ENCODE peak calls at places on chromosomes 4 and X, in nine cellular contexts. H, I, R, E, U, P, B, T and Z are unnamed samples.

GRCh38 chrX:77733342-77733741 is 52.7 kb downstream of the ATRX start:
- DNase-seq in P (no peak), B (no peak), E (no peak), H (no peak), I (no peak), U (no peak), R (no peak), T (no peak), Z (no peak)

GRCh38 chrX:132716006-132716405 is 227.2 kb upstream of the MBNL3 start:
- DNase-seq in I (no peak), E (no peak), T (no peak), U (no peak), H (no peak), P (no peak), B (no peak), R (no peak), Z (no peak)

GRCh38 chr4:9931196-9931595 is 90.1 kb downstream of the SLC2A9 start:
- DNase-seq in B (no peak), T (no peak), P (no peak), I (no peak), H (no peak), U (no peak), E (no peak), R (no peak), Z (no peak)

GRCh38 chr4:60034371-60034770 is 1165.8 kb upstream of the ADGRL3 start:
- DNase-seq in T (no peak), B (no peak), E (no peak), H (no peak), R (no peak), I (no peak), P (no peak), U (no peak), Z (no peak)

GRCh38 chr4:61408163-61408562 is 208.0 kb downstream of the ADGRL3 start:
- DNase-seq in P (no peak), R (no peak), U (no peak), I (no peak), T (no peak), B (no peak), E (no peak), H (no peak), Z (no peak)

GRCh38 chrX:154006965-154007364 is 12.7 kb downstream of the IRAK1 start:
- DNase-seq in I (no peak), P (no peak), R (no peak), B (no peak), E (no peak), H (no peak), U (no peak), T (no peak), Z (no peak)

GRCh38 chr4:177242651-177243296 is 66.9 kb upstream of the NEIL3 start:
- DNase-seq in I (no peak), T (no peak), R (no peak), H (no peak), P (no peak), B (peak; percentile 7), E (no peak), U (no peak), Z (no peak)

GRCh38 chr4:11323771-11324170 is 104.9 kb downstream of the HS3ST1 start:
- DNase-seq in B (no peak), R (no peak), E (no peak), H (no peak), I (no peak), T (no peak), U (no peak), P (no peak), Z (no peak)

GRCh38 chr4:25330905-25331816 is 18.6 kb downstream of the ZCCHC4 start:
- DNase-seq in T (no peak), E (no peak), U (no peak), I (no peak), B (no peak), H (peak; percentile 31), P (no peak), R (no peak), Z (no peak)

GRCh38 chr4:125741825-125742452 is 427.2 kb downstream of the FAT4 start:
- DNase-seq in P (no peak), H (peak; percentile 2), I (no peak), B (peak; percentile 66), U (no peak), R (no peak), E (no peak), T (peak; percentile 30), Z (no peak)

GRCh38 chrX:16867947-16868346 is 2.2 kb downstream of the RBBP7 start:
- DNase-seq in B (no peak), E (no peak), U (no peak), T (no peak), P (no peak), R (no peak), I (no peak), H (no peak), Z (no peak)
- H3K4me3 ChIP-seq in B (no peak overlapping the region), E (no peak overlapping the region), U (no peak overlapping the region), T (peak overlapping the region; percentile 81), P (no peak overlapping the region), R (no peak overlapping the region), I (no peak overlapping the region), H (no peak overlapping the region), Z (no peak overlapping the region)

DNA sequence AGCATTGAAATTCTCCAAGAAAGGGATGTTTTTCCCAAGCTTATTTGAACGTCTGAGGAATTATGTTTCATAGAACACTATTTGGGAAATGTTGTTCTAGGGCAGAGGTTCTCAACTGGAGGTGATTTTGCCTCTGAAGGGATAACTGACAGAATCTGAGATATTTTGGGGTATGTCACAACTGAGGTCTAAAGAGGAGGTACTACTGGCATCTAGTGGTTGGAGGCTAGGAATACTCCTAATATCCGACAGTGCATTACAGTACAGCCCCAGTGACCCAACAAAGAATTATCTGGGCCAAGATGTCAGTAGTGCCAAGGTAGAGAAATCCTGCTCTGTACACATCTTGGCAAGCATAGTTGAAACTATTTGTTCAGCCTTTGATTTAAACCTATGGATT is 6.4 kb downstream of the HSPA4L start:
- DNase-seq in E (no peak), B (peak; percentile 12), P (no peak), T (peak; percentile 14), R (no peak), H (peak; percentile 32), I (no peak), U (no peak), Z (no peak)
- TF ChIP-seq CTCF in E (no peak), B (peak; percentile 40), P (peak; percentile 37), T (no peak), R (no peak), H (peak; percentile 3), I (no peak), U (no peak), Z (no peak)

GRCh38 chr4:20256381-20256881 is 4.7 kb downstream of the SLIT2 start:
- DNase-seq in B (no peak), T (no peak), I (peak; percentile 28), E (no peak), P (no peak), U (no peak), R (no peak), H (no peak), Z (no peak)
- H3K4me3 ChIP-seq in B (peak overlapping the region; percentile 79), T (no peak overlapping the region), I (peak overlapping the region; percentile 95), E (no peak overlapping the region), P (no peak overlapping the region), U (no peak overlapping the region), R (no peak overlapping the region), H (no peak overlapping the region), Z (peak overlapping the region; percentile 87)

GRCh38 chrX:1062351-1062750 is 150.1 kb downstream of the CRLF2 start:
- DNase-seq in E (no peak), H (no peak), R (no peak), I (no peak), P (no peak), T (no peak), B (no peak), U (no peak), Z (no peak)
- TF ChIP-seq CTCF in E (no peak), H (no peak), R (no peak), I (no peak), P (no peak), T (no peak), B (no peak), U (no peak), Z (no peak)

GRCh38 chr4:110633358-110634319 is 10.8 kb upstream of the PITX2 start:
- DNase-seq in T (no peak), I (no peak), E (no peak), B (no peak), P (no peak), R (no peak), H (no peak), U (no peak), Z (no peak)

GRCh38 chr4:110636231-110636676 is 13.4 kb upstream of the PITX2 start:
- DNase-seq in I (no peak), H (no peak), T (peak; percentile 11), U (no peak), B (no peak), P (no peak), R (no peak), E (no peak), Z (no peak)

GRCh38 chr4:110632506-110633357 is 9.9 kb upstream of the PITX2 start:
- DNase-seq in H (no peak), P (no peak), U (no peak), I (no peak), B (no peak), T (no peak), R (no peak), E (no peak), Z (no peak)

GRCh38 chr4:110635155-110635479 is 12.2 kb upstream of the PITX2 start:
- DNase-seq in P (no peak), I (no peak), B (no peak), T (no peak), H (no peak), U (no peak), E (no peak), R (no peak), Z (no peak)

DNA sequence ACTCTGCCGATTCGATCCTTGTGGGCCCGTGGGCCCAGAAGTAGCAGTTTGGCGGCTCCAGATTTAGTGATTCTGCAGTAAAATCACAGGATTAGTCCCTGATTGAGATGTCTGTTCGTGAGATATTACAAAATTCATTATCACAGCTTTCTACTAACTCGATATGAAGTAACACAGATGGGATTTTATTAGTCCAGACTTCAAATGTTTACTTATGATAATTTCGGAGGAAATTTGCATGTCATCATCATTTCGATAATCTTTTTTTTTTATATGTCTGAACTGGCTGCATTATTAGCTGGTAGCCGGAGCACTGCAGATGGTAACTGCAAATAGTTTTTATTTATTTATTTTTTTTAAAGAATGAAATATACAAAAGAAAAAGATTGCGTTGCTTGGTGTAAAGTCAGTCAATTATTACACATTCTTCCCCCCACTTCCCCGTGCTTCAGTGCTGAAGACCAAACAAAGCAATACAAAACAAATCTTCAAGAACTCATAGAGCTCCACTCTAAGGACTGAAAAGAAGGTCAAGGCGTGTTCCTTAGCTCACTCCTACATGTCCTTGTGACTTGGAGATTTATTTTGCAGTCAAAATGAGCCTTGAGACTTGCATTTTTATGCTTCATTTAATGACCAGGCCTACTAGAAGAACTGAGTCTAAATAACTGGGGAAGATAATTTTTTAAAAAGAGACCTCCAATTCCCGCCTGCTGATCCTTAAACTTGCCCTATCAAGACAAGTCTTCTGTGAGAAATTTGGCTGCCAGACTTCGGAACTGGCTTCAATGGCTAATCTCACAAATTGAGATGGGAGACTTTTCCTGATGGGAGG is 11.7 kb upstream of the PITX2 start:
- DNase-seq in B (no peak), E (no peak), R (no peak), U (no peak), I (no peak), P (no peak), T (no peak), H (no peak), Z (no peak)
- H3K4me3 ChIP-seq in B (no peak overlapping the region), E (peak overlapping the region; percentile 3), R (no peak overlapping the region), U (no peak overlapping the region), I (no peak overlapping the region), P (no peak overlapping the region), T (no peak overlapping the region), H (no peak overlapping the region), Z (no peak overlapping the region)